ENCODE peak calls at places on chromosomes 4 and X, in six cellular contexts. O is fibroblast of pulmonary artery, P is activated T-helper 1 cell treated with Interleukin-2 at 50 U/mL for 16 hours, M is NCI-H1436, X is tibial artery, J is GM13976. R is an unnamed sample.

GRCh38 chr4:139188648-139189416 is 11.8 kb upstream of the ELF2 start:
- DNase-seq in O (no peak), P (no peak), M (no peak), X (no peak), J (no peak), R (no peak)

GRCh38 chrX:104864296-104864695 is 298.3 kb downstream of the IL1RAPL2 start:
- DNase-seq in O (no peak), P (no peak), M (no peak), X (no peak), J (no peak), R (no peak)

GRCh38 chr4:40401646-40402045 is 66.5 kb downstream of the CHRNA9 start:
- DNase-seq in O (peak), P (no peak), M (no peak), X (no peak), J (no peak), R (no peak)

GRCh38 chrX:2627272-2627867 is 63.7 kb upstream of the CD99 start:
- DNase-seq in O (peak), P (no peak), M (no peak), X (peak), J (peak), R (no peak)

GRCh38 chrX:17535229-17535628 is 160.2 kb downstream of the NHS start:
- DNase-seq in O (peak), P (no peak), M (no peak), X (no peak), J (peak), R (peak)

GRCh38 chr4:174394915-174395314 is 111.2 kb downstream of the CEP44 start:
- DNase-seq in O (peak), P (no peak), M (no peak), X (no peak), J (no peak), R (no peak)

GRCh38 chr4:6471303-6472007 is 959 bp downstream of the PPP2R2C start:
- DNase-seq in O (no peak), P (no peak), M (no peak), X (no peak), J (peak), R (no peak)

GRCh38 chr4:56630876-56631666 is 50.0 kb downstream of the HOPX start:
- DNase-seq in O (peak), P (no peak), M (no peak), X (no peak), J (no peak), R (no peak)

GRCh38 chrX:84064164-84064563 is 123.8 kb downstream of the RPS6KA6 start:
- DNase-seq in O (peak), P (no peak), M (no peak), X (no peak), J (no peak), R (no peak)

GRCh38 chr4:168421671-168422070 is 58.6 kb downstream of the DDX60L start:
- DNase-seq in O (peak), P (no peak), M (no peak), X (no peak), J (no peak), R (no peak)

GRCh38 chr4:86970447-86971354 is 35.9 kb downstream of the AFF1 start:
- DNase-seq in O (no peak), P (no peak), M (no peak), X (no peak), J (no peak), R (no peak)

GRCh38 chr4:78863991-78864390 is 75.2 kb downstream of the PAQR3 start:
- DNase-seq in O (no peak), P (no peak), M (no peak), X (no peak), J (no peak), R (no peak)

R was measured in NCI-H526.